ENCODE peak calls at places on chromosomes 2 and 18, in seven cellular contexts. One of them, this sample, is unnamed.

GRCh38 chr18:41814651-41815050 is 140.4 kb upstream of the PIK3C3 start:
- DNase-seq in H9: no peak
- DNase-seq in neural progenitor cell: no peak
- DNase-seq in nephron progenitor cell: no peak
- DNase-seq in GM13976: no peak
- DNase-seq in fibroblast of lung: no peak
- DNase-seq in neural crest cell: no peak
- DNase-seq in this sample: no peak

GRCh38 chr2:157782057-157782845 is 93.9 kb downstream of the ACVR1 start:
- DNase-seq in H9: no peak
- DNase-seq in neural progenitor cell: no peak
- DNase-seq in nephron progenitor cell: no peak
- DNase-seq in GM13976: no peak
- DNase-seq in fibroblast of lung: peak
- DNase-seq in neural crest cell: no peak
- DNase-seq in this sample: no peak

GRCh38 chr2:202186641-202187202 is 51.7 kb downstream of the SUMO1 start:
- DNase-seq in H9: no peak
- DNase-seq in neural progenitor cell: no peak
- DNase-seq in nephron progenitor cell: no peak
- DNase-seq in GM13976: no peak
- DNase-seq in fibroblast of lung: no peak
- DNase-seq in neural crest cell: no peak
- DNase-seq in this sample: no peak

GRCh38 chr2:37564356-37564755 is 107.1 kb downstream of the CDC42EP3 start:
- DNase-seq in H9: no peak
- DNase-seq in neural progenitor cell: no peak
- DNase-seq in nephron progenitor cell: no peak
- DNase-seq in GM13976: no peak
- DNase-seq in fibroblast of lung: no peak
- DNase-seq in neural crest cell: no peak
- DNase-seq in this sample: no peak

GRCh38 chr2:182666674-182667320 is 49.3 kb upstream of the DNAJC10 start:
- DNase-seq in H9: no peak
- DNase-seq in neural progenitor cell: peak
- DNase-seq in nephron progenitor cell: no peak
- DNase-seq in GM13976: peak
- DNase-seq in fibroblast of lung: peak
- DNase-seq in neural crest cell: no peak
- DNase-seq in this sample: peak

GRCh38 chr2:214005337-214005736 is 405.5 kb upstream of the VWC2L start:
- DNase-seq in H9: no peak
- DNase-seq in neural progenitor cell: no peak
- DNase-seq in nephron progenitor cell: no peak
- DNase-seq in GM13976: no peak
- DNase-seq in fibroblast of lung: peak
- DNase-seq in neural crest cell: no peak
- DNase-seq in this sample: no peak

GRCh38 chr2:67471681-67472080 is 74.5 kb downstream of the ETAA1 start:
- DNase-seq in H9: no peak
- DNase-seq in neural progenitor cell: no peak
- DNase-seq in nephron progenitor cell: no peak
- DNase-seq in GM13976: no peak
- DNase-seq in fibroblast of lung: no peak
- DNase-seq in neural crest cell: no peak
- DNase-seq in this sample: no peak

GRCh38 chr2:7900593-7900992 is 781.3 kb upstream of the ID2 start:
- DNase-seq in H9: no peak
- DNase-seq in neural progenitor cell: no peak
- DNase-seq in nephron progenitor cell: no peak
- DNase-seq in GM13976: no peak
- DNase-seq in fibroblast of lung: no peak
- DNase-seq in neural crest cell: no peak
- DNase-seq in this sample: no peak

GRCh38 chr2:215736653-215737290 is 276.6 kb downstream of the MREG start:
- DNase-seq in H9: peak
- DNase-seq in neural progenitor cell: peak
- DNase-seq in nephron progenitor cell: no peak
- DNase-seq in GM13976: no peak
- DNase-seq in fibroblast of lung: peak
- DNase-seq in neural crest cell: no peak
- DNase-seq in this sample: no peak

GRCh38 chr2:3461781-3462492 is 57.4 kb downstream of the ADI1 start:
- DNase-seq in H9: no peak
- DNase-seq in neural progenitor cell: peak
- DNase-seq in nephron progenitor cell: peak
- DNase-seq in GM13976: peak
- DNase-seq in fibroblast of lung: peak
- DNase-seq in neural crest cell: peak
- DNase-seq in this sample: peak

GRCh38 chr2:196586511-196586991 is 53.0 kb upstream of the CCDC150 start:
- DNase-seq in H9: no peak
- DNase-seq in neural progenitor cell: no peak
- DNase-seq in nephron progenitor cell: no peak
- DNase-seq in GM13976: no peak
- DNase-seq in fibroblast of lung: peak
- DNase-seq in neural crest cell: no peak
- DNase-seq in this sample: no peak

GRCh38 chr2:178628590-178628989 is 148.3 kb downstream of the PLEKHA3 start:
- DNase-seq in H9: no peak
- DNase-seq in neural progenitor cell: no peak
- DNase-seq in nephron progenitor cell: no peak
- DNase-seq in GM13976: no peak
- DNase-seq in fibroblast of lung: no peak
- DNase-seq in neural crest cell: no peak
- DNase-seq in this sample: no peak

GRCh38 chr2:1405967-1406366 is 7.3 kb upstream of the TPO start:
- DNase-seq in H9: no peak
- DNase-seq in neural progenitor cell: no peak
- DNase-seq in nephron progenitor cell: no peak
- DNase-seq in GM13976: no peak
- DNase-seq in fibroblast of lung: no peak
- DNase-seq in neural crest cell: no peak
- DNase-seq in this sample: no peak

GRCh38 chr2:64975232-64975791 is 13.9 kb upstream of the SLC1A4 start:
- DNase-seq in H9: no peak
- DNase-seq in neural progenitor cell: no peak
- DNase-seq in nephron progenitor cell: no peak
- DNase-seq in GM13976: no peak
- DNase-seq in fibroblast of lung: peak
- DNase-seq in neural crest cell: no peak
- DNase-seq in this sample: no peak

GRCh38 chr18:75407468-75408437 is 19.8 kb downstream of the SMIM21 start:
- DNase-seq in H9: peak
- DNase-seq in neural progenitor cell: peak
- DNase-seq in nephron progenitor cell: peak
- DNase-seq in GM13976: no peak
- DNase-seq in fibroblast of lung: peak
- DNase-seq in neural crest cell: no peak
- DNase-seq in this sample: no peak

GRCh38 chr2:239035361-239035814 is 187.5 kb downstream of the TWIST2 start:
- DNase-seq in H9: peak
- DNase-seq in neural progenitor cell: peak
- DNase-seq in nephron progenitor cell: peak
- DNase-seq in GM13976: peak
- DNase-seq in fibroblast of lung: no peak
- DNase-seq in neural crest cell: peak
- DNase-seq in this sample: peak

GRCh38 chr2:206614825-206615224 is 27.5 kb upstream of the FAM237A start:
- DNase-seq in H9: no peak
- DNase-seq in neural progenitor cell: no peak
- DNase-seq in nephron progenitor cell: no peak
- DNase-seq in GM13976: no peak
- DNase-seq in fibroblast of lung: peak
- DNase-seq in neural crest cell: no peak
- DNase-seq in this sample: no peak

GRCh38 chr2:239095475-239095874 is 247.6 kb downstream of the TWIST2 start:
- DNase-seq in H9: no peak
- DNase-seq in neural progenitor cell: peak
- DNase-seq in nephron progenitor cell: no peak
- DNase-seq in GM13976: no peak
- DNase-seq in fibroblast of lung: no peak
- DNase-seq in neural crest cell: no peak
- DNase-seq in this sample: no peak

GRCh38 chr2:162118166-162119031 is 33.6 kb downstream of the GCG start:
- DNase-seq in H9: no peak
- DNase-seq in neural progenitor cell: no peak
- DNase-seq in nephron progenitor cell: no peak
- DNase-seq in GM13976: no peak
- DNase-seq in fibroblast of lung: peak
- DNase-seq in neural crest cell: no peak
- DNase-seq in this sample: no peak

GRCh38 chr18:22399949-22400348 is 17.8 kb downstream of the CTAGE1 start:
- DNase-seq in H9: no peak
- DNase-seq in neural progenitor cell: no peak
- DNase-seq in nephron progenitor cell: no peak
- DNase-seq in GM13976: no peak
- DNase-seq in fibroblast of lung: peak
- DNase-seq in neural crest cell: no peak
- DNase-seq in this sample: no peak

GRCh38 chr18:38011446-38011845 is 445.8 kb upstream of the CELF4 start:
- DNase-seq in H9: no peak
- DNase-seq in neural progenitor cell: no peak
- DNase-seq in nephron progenitor cell: no peak
- DNase-seq in GM13976: no peak
- DNase-seq in fibroblast of lung: peak
- DNase-seq in neural crest cell: no peak
- DNase-seq in this sample: no peak

GRCh38 chr2:14514001-14514400 is 118.5 kb upstream of the LRATD1 start:
- DNase-seq in H9: peak
- DNase-seq in neural progenitor cell: peak
- DNase-seq in nephron progenitor cell: no peak
- DNase-seq in GM13976: no peak
- DNase-seq in fibroblast of lung: no peak
- DNase-seq in neural crest cell: no peak
- DNase-seq in this sample: no peak

GRCh38 chr2:102251042-102251848 is 60.1 kb upstream of the IL1RL1 start:
- DNase-seq in H9: peak
- DNase-seq in neural progenitor cell: peak
- DNase-seq in nephron progenitor cell: peak
- DNase-seq in GM13976: peak
- DNase-seq in fibroblast of lung: peak
- DNase-seq in neural crest cell: peak
- DNase-seq in this sample: peak

GRCh38 chr2:171545086-171545485 is 22.8 kb downstream of the CYBRD1 start:
- DNase-seq in H9: no peak
- DNase-seq in neural progenitor cell: no peak
- DNase-seq in nephron progenitor cell: no peak
- DNase-seq in GM13976: no peak
- DNase-seq in fibroblast of lung: no peak
- DNase-seq in neural crest cell: no peak
- DNase-seq in this sample: no peak

GRCh38 chr2:171540437-171540836 is 18.2 kb downstream of the CYBRD1 start:
- DNase-seq in H9: no peak
- DNase-seq in neural progenitor cell: no peak
- DNase-seq in nephron progenitor cell: no peak
- DNase-seq in GM13976: no peak
- DNase-seq in fibroblast of lung: no peak
- DNase-seq in neural crest cell: no peak
- DNase-seq in this sample: no peak

GRCh38 chr2:171547256-171547655 is 25.0 kb downstream of the CYBRD1 start:
- DNase-seq in H9: no peak
- DNase-seq in neural progenitor cell: no peak
- DNase-seq in nephron progenitor cell: no peak
- DNase-seq in GM13976: no peak
- DNase-seq in fibroblast of lung: no peak
- DNase-seq in neural crest cell: no peak
- DNase-seq in this sample: no peak

GRCh38 chr2:171541202-171541884 is 19.1 kb downstream of the CYBRD1 start:
- DNase-seq in H9: peak
- DNase-seq in neural progenitor cell: no peak
- DNase-seq in nephron progenitor cell: no peak
- DNase-seq in GM13976: no peak
- DNase-seq in fibroblast of lung: no peak
- DNase-seq in neural crest cell: no peak
- DNase-seq in this sample: no peak
- TF ChIP-seq CTCF in H9: peak
- TF ChIP-seq CTCF in neural progenitor cell: peak
- TF ChIP-seq CTCF in nephron progenitor cell: peak
- TF ChIP-seq CTCF in GM13976: peak
- TF ChIP-seq CTCF in fibroblast of lung: peak
- TF ChIP-seq CTCF in neural crest cell: peak
- TF ChIP-seq CTCF in this sample: peak

GRCh38 chr18:79805211-79805862 is 7.6 kb downstream of the KCNG2 start:
- DNase-seq in H9: no peak
- DNase-seq in neural progenitor cell: no peak
- DNase-seq in nephron progenitor cell: no peak
- DNase-seq in GM13976: no peak
- DNase-seq in fibroblast of lung: no peak
- DNase-seq in neural crest cell: no peak
- DNase-seq in this sample: no peak
- TF ChIP-seq CTCF in H9: no peak
- TF ChIP-seq CTCF in neural progenitor cell: no peak
- TF ChIP-seq CTCF in nephron progenitor cell: no peak
- TF ChIP-seq CTCF in GM13976: no peak
- TF ChIP-seq CTCF in fibroblast of lung: no peak
- TF ChIP-seq CTCF in neural crest cell: no peak
- TF ChIP-seq CTCF in this sample: no peak

DNA sequence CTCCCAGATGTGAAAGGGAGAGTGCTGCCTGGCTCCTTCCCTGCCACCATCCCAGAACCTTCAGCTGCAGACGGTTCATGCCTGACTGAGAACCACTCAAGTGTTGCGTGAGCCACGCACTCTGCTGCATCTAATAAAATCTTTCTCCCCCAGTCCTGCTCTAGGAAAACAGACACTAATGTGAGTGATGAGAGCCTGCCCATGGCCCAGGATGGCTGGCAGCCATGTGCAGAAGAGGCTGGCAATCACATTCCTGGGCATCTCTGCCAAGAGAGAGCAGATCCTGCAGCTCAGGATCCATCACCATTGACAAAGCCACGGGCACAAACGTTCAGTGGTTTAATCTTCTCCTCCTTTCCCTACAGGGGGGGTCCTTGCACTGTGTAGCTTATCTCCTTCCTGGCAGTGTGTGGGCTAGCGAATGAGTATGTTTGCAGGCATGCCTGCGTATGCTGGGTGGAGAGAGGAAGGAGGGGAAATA is 477.5 kb downstream of the SLC4A3 start:
- DNase-seq in H9: no peak
- DNase-seq in neural progenitor cell: peak
- DNase-seq in nephron progenitor cell: peak
- DNase-seq in GM13976: no peak
- DNase-seq in fibroblast of lung: peak
- DNase-seq in neural crest cell: no peak
- DNase-seq in this sample: no peak
- TF ChIP-seq CTCF in H9: peak
- TF ChIP-seq CTCF in neural progenitor cell: peak
- TF ChIP-seq CTCF in nephron progenitor cell: no peak
- TF ChIP-seq CTCF in GM13976: no peak
- TF ChIP-seq CTCF in fibroblast of lung: peak
- TF ChIP-seq CTCF in neural crest cell: no peak
- TF ChIP-seq CTCF in this sample: no peak

DNA sequence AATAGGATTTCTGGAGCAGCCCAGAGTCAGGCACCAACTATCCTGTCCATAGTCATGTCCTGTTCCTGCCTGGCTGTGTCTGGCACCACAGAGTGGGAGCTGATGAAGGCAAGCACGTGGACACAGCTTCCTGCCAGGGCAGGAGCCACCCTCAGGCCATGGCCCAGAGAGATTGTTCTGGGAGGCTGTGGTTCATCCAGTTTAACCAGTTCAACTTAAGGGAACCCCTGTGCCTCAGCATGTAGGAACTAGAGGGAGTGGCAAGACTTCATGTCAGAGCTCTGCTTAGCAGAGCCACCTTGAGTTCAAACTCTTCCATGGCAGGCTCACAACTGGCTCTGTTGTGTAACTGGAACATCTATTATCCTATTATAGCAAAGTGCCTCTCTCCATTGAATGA is 73.2 kb upstream of the NCKAP5 start:
- DNase-seq in H9: peak
- DNase-seq in neural progenitor cell: peak
- DNase-seq in nephron progenitor cell: no peak
- DNase-seq in GM13976: no peak
- DNase-seq in fibroblast of lung: peak
- DNase-seq in neural crest cell: no peak
- DNase-seq in this sample: no peak
- TF ChIP-seq CTCF in H9: peak
- TF ChIP-seq CTCF in neural progenitor cell: peak
- TF ChIP-seq CTCF in nephron progenitor cell: no peak
- TF ChIP-seq CTCF in GM13976: no peak
- TF ChIP-seq CTCF in fibroblast of lung: peak
- TF ChIP-seq CTCF in neural crest cell: no peak
- TF ChIP-seq CTCF in this sample: no peak

This sample was measured in GM20000.